ENCODE peak calls at places on chromosomes 16 and 17, in ten cellular contexts. X is lower leg skin, B is esophagus squamous epithelium, J is mesendoderm, Y is NB4, L is AG10803, A is endodermal cell, M is tibial artery, R is right lobe of liver, U is astrocyte of the cerebellum. E is an unnamed sample.

GRCh38 chr16:977096-977701 is 4.4 kb upstream of the SOX8 start:
- DNase-seq in X (no peak), B (no peak), J (no peak), Y (no peak), L (no peak), A (no peak), M (peak; percentile 85), R (no peak), U (no peak), E (no peak)

GRCh38 chr16:80158766-80159165 is 382.0 kb upstream of the DYNLRB2 start:
- DNase-seq in X (no peak), B (no peak), J (no peak), Y (no peak), L (peak; percentile 74), A (no peak), M (no peak), R (no peak), U (no peak), E (no peak)

GRCh38 chr17:40339068-40339699 is 25.4 kb downstream of the GJD3 start:
- DNase-seq in X (no peak), B (no peak), J (no peak), Y (no peak), L (no peak), A (no peak), M (no peak), R (no peak), U (no peak), E (no peak)

GRCh38 chr17:13154403-13154802 is 136.6 kb upstream of the ELAC2 start:
- DNase-seq in X (no peak), B (no peak), J (no peak), Y (no peak), L (peak; percentile 45), A (no peak), M (no peak), R (no peak), U (no peak), E (no peak)

GRCh38 chr17:83191388-83192160 is 112.2 kb downstream of the METRNL start:
- DNase-seq in X (peak; percentile 13), B (no peak), J (no peak), Y (no peak), L (no peak), A (no peak), M (peak; percentile 64), R (peak; percentile 35), U (no peak), E (no peak)

GRCh38 chr17:56808503-56808902 is 25.2 kb downstream of the C17orf67 start:
- DNase-seq in X (no peak), B (no peak), J (no peak), Y (no peak), L (no peak), A (no peak), M (no peak), R (no peak), U (no peak), E (no peak)

GRCh38 chr17:64747938-64748540 is 85.9 kb upstream of the SMURF2 start:
- DNase-seq in X (no peak), B (no peak), J (no peak), Y (no peak), L (peak; percentile 58), A (no peak), M (peak; percentile 32), R (no peak), U (no peak), E (no peak)

GRCh38 chr17:16973760-16974540 is 2.0 kb upstream of the TNFRSF13B start:
- DNase-seq in X (no peak), B (no peak), J (no peak), Y (no peak), L (no peak), A (peak; percentile 34), M (no peak), R (no peak), U (no peak), E (no peak)

DNA sequence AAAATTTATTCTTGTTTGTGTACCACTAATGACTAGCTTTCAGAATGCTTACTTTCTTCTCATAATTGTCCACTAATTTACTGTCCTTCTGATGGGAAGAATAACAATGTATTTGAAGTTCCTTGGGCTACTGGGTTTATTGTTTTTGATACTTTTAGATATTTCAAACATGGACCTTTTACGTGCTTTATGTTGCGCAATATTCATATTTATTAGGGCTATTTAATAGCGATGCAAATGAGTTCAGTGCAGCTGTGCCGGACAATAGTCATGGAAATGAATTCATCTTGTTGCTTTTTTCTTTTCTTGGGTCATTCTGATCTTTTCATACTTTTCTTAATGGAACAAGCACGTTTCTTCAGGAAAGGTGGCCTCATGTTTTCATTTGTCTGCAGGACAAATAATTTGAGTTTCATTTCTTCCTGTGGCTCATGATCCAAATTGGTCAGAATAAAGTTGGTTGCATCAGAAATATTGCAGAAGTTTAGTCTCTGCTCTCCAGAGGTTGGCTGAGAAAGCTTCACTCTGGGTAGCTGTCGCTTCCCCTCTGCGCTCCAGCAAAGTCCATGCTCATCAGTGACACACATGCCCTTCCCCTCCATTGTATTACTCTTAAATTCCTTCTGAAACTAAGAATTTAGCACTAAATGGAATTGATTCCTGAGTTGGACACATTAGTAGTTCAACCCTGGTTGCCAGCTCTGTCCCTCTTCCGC is 128.8 kb downstream of the PRKCA start:
- DNase-seq in X (no peak), B (no peak), J (no peak), Y (peak; percentile 35), L (peak; percentile 21), A (no peak), M (no peak), R (no peak), U (no peak), E (no peak)
- H3K4me3 ChIP-seq in X (no peak overlapping the region), B (no peak overlapping the region), J (no peak overlapping the region), Y (no peak overlapping the region), L (no peak overlapping the region), A (no peak overlapping the region), M (no peak overlapping the region), R (no peak overlapping the region), U (peak overlapping the region; percentile 6), E (no peak overlapping the region)

GRCh38 chr16:4726616-4727015 is 7.5 kb downstream of the ANKS3 start:
- DNase-seq in X (no peak), B (no peak), J (no peak), Y (no peak), L (no peak), A (no peak), M (no peak), R (no peak), U (no peak), E (no peak)

GRCh38 chr16:4733211-4733742 is 794 bp downstream of the ANKS3 start:
- DNase-seq in X (no peak), B (no peak), J (no peak), Y (no peak), L (no peak), A (no peak), M (no peak), R (no peak), U (no peak), E (no peak)

GRCh38 chr16:4724661-4725270 is 9.3 kb downstream of the ANKS3 start:
- DNase-seq in X (no peak), B (no peak), J (no peak), Y (no peak), L (no peak), A (no peak), M (no peak), R (no peak), U (no peak), E (no peak)

GRCh38 chr16:4729876-4730275 is 4.2 kb downstream of the ANKS3 start:
- DNase-seq in X (no peak), B (no peak), J (no peak), Y (no peak), L (no peak), A (no peak), M (no peak), R (no peak), U (no peak), E (no peak)

DNA sequence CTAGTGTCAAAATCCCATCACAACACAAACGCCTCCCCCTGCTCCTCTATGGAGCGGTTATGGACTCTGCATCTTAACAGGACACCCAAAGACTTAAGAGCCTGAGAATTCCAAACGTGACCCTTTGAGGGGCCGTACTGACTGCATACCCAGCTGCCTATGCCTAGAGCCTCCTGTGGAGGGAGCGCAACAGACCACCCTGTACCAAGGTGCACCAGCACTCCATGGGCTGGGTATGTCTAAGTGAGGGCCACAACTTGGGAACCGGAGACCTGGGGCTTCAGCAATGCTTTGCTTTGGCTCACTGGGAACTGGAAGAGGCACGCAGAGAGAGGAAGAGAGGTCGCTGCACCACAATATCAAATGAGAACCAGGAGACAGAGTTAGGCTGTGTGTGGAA is 5.4 kb downstream of the ANKS3 start:
- DNase-seq in X (no peak), B (no peak), J (no peak), Y (no peak), L (no peak), A (no peak), M (no peak), R (no peak), U (no peak), E (no peak)
- H3K4me3 ChIP-seq in X (no peak overlapping the region), B (no peak overlapping the region), J (no peak overlapping the region), Y (no peak overlapping the region), L (no peak overlapping the region), A (no peak overlapping the region), M (no peak overlapping the region), R (no peak overlapping the region), U (no peak overlapping the region), E (no peak overlapping the region)

GRCh38 chr17:55577011-55577586 is 65.8 kb upstream of the SMIM36 start:
- DNase-seq in X (peak; percentile 41), B (no peak), J (no peak), Y (peak; percentile 23), L (peak; percentile 70), A (no peak), M (no peak), R (no peak), U (peak; percentile 57), E (no peak)

GRCh38 chr17:55572599-55572998 is 61.3 kb upstream of the SMIM36 start:
- DNase-seq in X (no peak), B (no peak), J (no peak), Y (no peak), L (no peak), A (no peak), M (no peak), R (no peak), U (no peak), E (no peak)

GRCh38 chr17:55575058-55575606 is 63.9 kb upstream of the SMIM36 start:
- DNase-seq in X (no peak), B (no peak), J (no peak), Y (no peak), L (no peak), A (no peak), M (no peak), R (no peak), U (no peak), E (no peak)

GRCh38 chr17:55577687-55578086 is 66.4 kb upstream of the SMIM36 start:
- DNase-seq in X (no peak), B (no peak), J (no peak), Y (no peak), L (no peak), A (no peak), M (no peak), R (no peak), U (no peak), E (no peak)

DNA sequence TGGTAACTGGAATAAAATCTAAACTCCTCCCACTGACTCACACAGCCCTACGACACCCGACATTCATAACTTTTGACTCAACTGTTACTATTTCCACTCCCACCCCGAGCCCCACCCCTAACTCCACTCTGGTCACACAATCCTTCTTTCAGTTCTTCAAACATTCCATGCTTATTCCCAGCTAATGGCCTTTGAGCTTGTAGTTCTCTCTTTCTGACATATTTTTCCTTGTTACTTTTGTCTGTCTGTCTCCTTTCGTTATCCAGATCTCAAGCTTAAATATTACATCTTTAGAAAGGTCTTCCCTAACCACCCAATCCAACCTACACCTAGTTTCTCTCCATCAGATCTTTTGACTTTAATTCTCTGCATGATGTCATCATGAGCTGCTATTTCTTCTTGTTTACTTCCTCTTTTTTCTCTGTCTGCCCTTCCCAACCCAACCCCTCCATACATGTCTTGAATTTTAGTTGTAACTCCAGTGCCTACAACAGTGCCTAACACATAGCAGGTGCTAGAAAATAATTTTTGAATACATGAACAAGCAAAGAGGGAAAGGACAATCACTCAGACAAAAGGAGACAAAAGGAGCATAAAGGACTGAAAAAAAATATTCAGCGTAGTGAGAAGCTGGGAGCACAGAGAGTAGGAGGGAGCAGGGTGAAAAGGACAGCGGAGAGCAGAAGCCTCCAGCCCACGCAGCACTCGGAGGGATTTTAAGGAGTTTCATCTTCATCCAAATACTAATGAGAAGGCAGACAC is 65.2 kb upstream of the SMIM36 start:
- DNase-seq in X (no peak), B (no peak), J (peak; percentile 16), Y (peak; percentile 49), L (peak; percentile 67), A (no peak), M (no peak), R (no peak), U (peak; percentile 9), E (no peak)
- H3K4me3 ChIP-seq in X (no peak overlapping the region), B (peak overlapping the region; percentile 57), J (no peak overlapping the region), Y (no peak overlapping the region), L (peak overlapping the region; percentile 54), A (no peak overlapping the region), M (peak overlapping the region; percentile 12), R (no peak overlapping the region), U (no peak overlapping the region), E (no peak overlapping the region)

DNA sequence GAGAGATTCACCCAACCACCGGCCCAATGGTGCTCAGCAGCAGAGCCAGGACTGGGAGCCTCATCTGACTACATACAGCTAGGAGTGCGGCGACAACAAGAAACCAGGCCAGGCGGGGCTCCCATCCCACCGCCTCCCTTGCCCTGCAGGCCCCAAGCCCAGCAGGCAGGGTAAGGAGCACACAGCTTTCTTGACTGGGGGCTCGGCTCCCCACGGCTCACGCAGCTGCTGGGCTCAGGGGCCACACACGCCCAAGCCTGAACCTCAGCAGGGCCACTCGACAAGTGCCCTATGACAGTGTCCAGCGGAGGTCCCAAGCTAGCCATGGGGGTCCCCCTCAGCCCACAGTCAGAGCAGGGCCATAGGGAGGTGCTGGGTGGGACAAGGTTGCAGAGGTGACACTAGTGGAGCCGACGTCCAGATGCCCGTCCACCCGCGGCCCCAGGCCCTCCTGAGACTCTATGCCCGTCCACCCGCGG is 13.7 kb downstream of the PIEZO1 start:
- DNase-seq in X (no peak), B (no peak), J (no peak), Y (no peak), L (no peak), A (no peak), M (no peak), R (no peak), U (no peak), E (no peak)
- H3K4me3 ChIP-seq in X (no peak overlapping the region), B (peak overlapping the region; percentile 54), J (no peak overlapping the region), Y (no peak overlapping the region), L (no peak overlapping the region), A (no peak overlapping the region), M (no peak overlapping the region), R (no peak overlapping the region), U (no peak overlapping the region), E (no peak overlapping the region)